ENCODE peak calls at places on chromosomes 7 and 10, in six cellular contexts. One of them, this sample, is unnamed.

GRCh38 chr10:12839941-12840611 is 161.4 kb downstream of the CCDC3 start:
- DNase-seq in stimulated activated CD8-positive, alpha-beta memory T cell treated with anti-CD3 and anti-CD28 coated beads, Interleukin-4, amount 100 ng/mL, for 4 hours: no peak
- DNase-seq in uterus: no peak
- DNase-seq in GM19239: no peak
- DNase-seq in hippocampal formation: no peak
- DNase-seq in fibroblast of the conjunctiva: no peak
- DNase-seq in this sample: no peak

GRCh38 chr7:126605056-126605455 is 647.7 kb downstream of the GRM8 start:
- DNase-seq in stimulated activated CD8-positive, alpha-beta memory T cell treated with anti-CD3 and anti-CD28 coated beads, Interleukin-4, amount 100 ng/mL, for 4 hours: no peak
- DNase-seq in uterus: no peak
- DNase-seq in GM19239: no peak
- DNase-seq in hippocampal formation: no peak
- DNase-seq in fibroblast of the conjunctiva: no peak
- DNase-seq in this sample: no peak

GRCh38 chr10:119309423-119309770 is 102.0 kb downstream of the GRK5 start:
- DNase-seq in stimulated activated CD8-positive, alpha-beta memory T cell treated with anti-CD3 and anti-CD28 coated beads, Interleukin-4, amount 100 ng/mL, for 4 hours: no peak
- DNase-seq in uterus: no peak
- DNase-seq in GM19239: no peak
- DNase-seq in hippocampal formation: no peak
- DNase-seq in fibroblast of the conjunctiva: no peak
- DNase-seq in this sample: no peak

GRCh38 chr7:28149291-28150101 is 31.1 kb downstream of the JAZF1 start:
- DNase-seq in stimulated activated CD8-positive, alpha-beta memory T cell treated with anti-CD3 and anti-CD28 coated beads, Interleukin-4, amount 100 ng/mL, for 4 hours: no peak
- DNase-seq in uterus: no peak
- DNase-seq in GM19239: no peak
- DNase-seq in hippocampal formation: no peak
- DNase-seq in fibroblast of the conjunctiva: no peak
- DNase-seq in this sample: no peak

GRCh38 chr7:144834516-144835165 is 1.2 kb downstream of the TPK1 start:
- DNase-seq in stimulated activated CD8-positive, alpha-beta memory T cell treated with anti-CD3 and anti-CD28 coated beads, Interleukin-4, amount 100 ng/mL, for 4 hours: no peak
- DNase-seq in uterus: no peak
- DNase-seq in GM19239: no peak
- DNase-seq in hippocampal formation: peak
- DNase-seq in fibroblast of the conjunctiva: no peak
- DNase-seq in this sample: no peak

GRCh38 chr10:6473430-6473829 is 106.6 kb downstream of the PRKCQ start:
- DNase-seq in stimulated activated CD8-positive, alpha-beta memory T cell treated with anti-CD3 and anti-CD28 coated beads, Interleukin-4, amount 100 ng/mL, for 4 hours: no peak
- DNase-seq in uterus: no peak
- DNase-seq in GM19239: peak
- DNase-seq in hippocampal formation: no peak
- DNase-seq in fibroblast of the conjunctiva: no peak
- DNase-seq in this sample: no peak

GRCh38 chr10:72204296-72204695 is 11.5 kb upstream of the ANAPC16 start:
- DNase-seq in stimulated activated CD8-positive, alpha-beta memory T cell treated with anti-CD3 and anti-CD28 coated beads, Interleukin-4, amount 100 ng/mL, for 4 hours: no peak
- DNase-seq in uterus: no peak
- DNase-seq in GM19239: no peak
- DNase-seq in hippocampal formation: no peak
- DNase-seq in fibroblast of the conjunctiva: no peak
- DNase-seq in this sample: no peak

GRCh38 chr10:58573970-58574538 is 61.4 kb downstream of the BICC1 start:
- DNase-seq in stimulated activated CD8-positive, alpha-beta memory T cell treated with anti-CD3 and anti-CD28 coated beads, Interleukin-4, amount 100 ng/mL, for 4 hours: no peak
- DNase-seq in uterus: no peak
- DNase-seq in GM19239: no peak
- DNase-seq in hippocampal formation: no peak
- DNase-seq in fibroblast of the conjunctiva: no peak
- DNase-seq in this sample: no peak

GRCh38 chr10:95475003-95475383 is 86.2 kb downstream of the SORBS1 start:
- DNase-seq in stimulated activated CD8-positive, alpha-beta memory T cell treated with anti-CD3 and anti-CD28 coated beads, Interleukin-4, amount 100 ng/mL, for 4 hours: no peak
- DNase-seq in uterus: no peak
- DNase-seq in GM19239: no peak
- DNase-seq in hippocampal formation: no peak
- DNase-seq in fibroblast of the conjunctiva: no peak
- DNase-seq in this sample: no peak

GRCh38 chr10:33252794-33253203 is 81.7 kb downstream of the NRP1 start:
- DNase-seq in stimulated activated CD8-positive, alpha-beta memory T cell treated with anti-CD3 and anti-CD28 coated beads, Interleukin-4, amount 100 ng/mL, for 4 hours: no peak
- DNase-seq in uterus: no peak
- DNase-seq in GM19239: no peak
- DNase-seq in hippocampal formation: no peak
- DNase-seq in fibroblast of the conjunctiva: no peak
- DNase-seq in this sample: peak

GRCh38 chr10:132444877-132445351 is 47.9 kb downstream of the PWWP2B start:
- DNase-seq in stimulated activated CD8-positive, alpha-beta memory T cell treated with anti-CD3 and anti-CD28 coated beads, Interleukin-4, amount 100 ng/mL, for 4 hours: no peak
- DNase-seq in uterus: no peak
- DNase-seq in GM19239: no peak
- DNase-seq in hippocampal formation: no peak
- DNase-seq in fibroblast of the conjunctiva: no peak
- DNase-seq in this sample: no peak

GRCh38 chr7:45874408-45875131 is 1.7 kb upstream of the CCDC201 start:
- DNase-seq in stimulated activated CD8-positive, alpha-beta memory T cell treated with anti-CD3 and anti-CD28 coated beads, Interleukin-4, amount 100 ng/mL, for 4 hours: no peak
- DNase-seq in uterus: no peak
- DNase-seq in GM19239: no peak
- DNase-seq in hippocampal formation: no peak
- DNase-seq in fibroblast of the conjunctiva: no peak
- DNase-seq in this sample: peak

GRCh38 chr7:23759556-23760391 is 49.8 kb downstream of the STK31 start:
- DNase-seq in stimulated activated CD8-positive, alpha-beta memory T cell treated with anti-CD3 and anti-CD28 coated beads, Interleukin-4, amount 100 ng/mL, for 4 hours: no peak
- DNase-seq in uterus: no peak
- DNase-seq in GM19239: no peak
- DNase-seq in hippocampal formation: no peak
- DNase-seq in fibroblast of the conjunctiva: no peak
- DNase-seq in this sample: peak

GRCh38 chr7:44291066-44291732 is 34.2 kb downstream of the CAMK2B start:
- DNase-seq in stimulated activated CD8-positive, alpha-beta memory T cell treated with anti-CD3 and anti-CD28 coated beads, Interleukin-4, amount 100 ng/mL, for 4 hours: no peak
- DNase-seq in uterus: peak
- DNase-seq in GM19239: no peak
- DNase-seq in hippocampal formation: no peak
- DNase-seq in fibroblast of the conjunctiva: no peak
- DNase-seq in this sample: no peak

GRCh38 chr7:139544645-139545044 is 21.2 kb downstream of the CLEC2L start:
- DNase-seq in stimulated activated CD8-positive, alpha-beta memory T cell treated with anti-CD3 and anti-CD28 coated beads, Interleukin-4, amount 100 ng/mL, for 4 hours: no peak
- DNase-seq in uterus: no peak
- DNase-seq in GM19239: no peak
- DNase-seq in hippocampal formation: no peak
- DNase-seq in fibroblast of the conjunctiva: no peak
- DNase-seq in this sample: no peak

GRCh38 chr7:78149787-78150186 is 351.2 kb downstream of the PHTF2 start:
- DNase-seq in stimulated activated CD8-positive, alpha-beta memory T cell treated with anti-CD3 and anti-CD28 coated beads, Interleukin-4, amount 100 ng/mL, for 4 hours: no peak
- DNase-seq in uterus: no peak
- DNase-seq in GM19239: no peak
- DNase-seq in hippocampal formation: no peak
- DNase-seq in fibroblast of the conjunctiva: peak
- DNase-seq in this sample: no peak

GRCh38 chr7:144818516-144818915 is 17.3 kb downstream of the TPK1 start:
- DNase-seq in stimulated activated CD8-positive, alpha-beta memory T cell treated with anti-CD3 and anti-CD28 coated beads, Interleukin-4, amount 100 ng/mL, for 4 hours: no peak
- DNase-seq in uterus: no peak
- DNase-seq in GM19239: no peak
- DNase-seq in hippocampal formation: no peak
- DNase-seq in fibroblast of the conjunctiva: no peak
- DNase-seq in this sample: peak

GRCh38 chr10:7193369-7193768 is 217.5 kb downstream of the SFMBT2 start:
- DNase-seq in stimulated activated CD8-positive, alpha-beta memory T cell treated with anti-CD3 and anti-CD28 coated beads, Interleukin-4, amount 100 ng/mL, for 4 hours: peak
- DNase-seq in uterus: no peak
- DNase-seq in GM19239: no peak
- DNase-seq in hippocampal formation: no peak
- DNase-seq in fibroblast of the conjunctiva: no peak
- DNase-seq in this sample: no peak

GRCh38 chr10:99548041-99548530 is 15.3 kb downstream of the NKX2-3 start:
- DNase-seq in stimulated activated CD8-positive, alpha-beta memory T cell treated with anti-CD3 and anti-CD28 coated beads, Interleukin-4, amount 100 ng/mL, for 4 hours: no peak
- DNase-seq in uterus: no peak
- DNase-seq in GM19239: no peak
- DNase-seq in hippocampal formation: no peak
- DNase-seq in fibroblast of the conjunctiva: no peak
- DNase-seq in this sample: no peak

GRCh38 chr7:149071641-149072437 is 18.7 kb downstream of the ZNF786 start:
- DNase-seq in stimulated activated CD8-positive, alpha-beta memory T cell treated with anti-CD3 and anti-CD28 coated beads, Interleukin-4, amount 100 ng/mL, for 4 hours: no peak
- DNase-seq in uterus: no peak
- DNase-seq in GM19239: no peak
- DNase-seq in hippocampal formation: no peak
- DNase-seq in fibroblast of the conjunctiva: peak
- DNase-seq in this sample: no peak

GRCh38 chr7:156095908-156096539 is 283.8 kb upstream of the SHH start:
- DNase-seq in stimulated activated CD8-positive, alpha-beta memory T cell treated with anti-CD3 and anti-CD28 coated beads, Interleukin-4, amount 100 ng/mL, for 4 hours: no peak
- DNase-seq in uterus: no peak
- DNase-seq in GM19239: no peak
- DNase-seq in hippocampal formation: no peak
- DNase-seq in fibroblast of the conjunctiva: no peak
- DNase-seq in this sample: no peak

GRCh38 chr7:113891828-113892227 is 27.0 kb downstream of the PPP1R3A start:
- DNase-seq in stimulated activated CD8-positive, alpha-beta memory T cell treated with anti-CD3 and anti-CD28 coated beads, Interleukin-4, amount 100 ng/mL, for 4 hours: no peak
- DNase-seq in uterus: no peak
- DNase-seq in GM19239: no peak
- DNase-seq in hippocampal formation: no peak
- DNase-seq in fibroblast of the conjunctiva: peak
- DNase-seq in this sample: no peak

GRCh38 chr10:8897769-8898168 is 843.3 kb downstream of the GATA3 start:
- DNase-seq in stimulated activated CD8-positive, alpha-beta memory T cell treated with anti-CD3 and anti-CD28 coated beads, Interleukin-4, amount 100 ng/mL, for 4 hours: no peak
- DNase-seq in uterus: no peak
- DNase-seq in GM19239: no peak
- DNase-seq in hippocampal formation: no peak
- DNase-seq in fibroblast of the conjunctiva: no peak
- DNase-seq in this sample: no peak

GRCh38 chr7:924541-925231 is 29.8 kb downstream of the ADAP1 start:
- DNase-seq in stimulated activated CD8-positive, alpha-beta memory T cell treated with anti-CD3 and anti-CD28 coated beads, Interleukin-4, amount 100 ng/mL, for 4 hours: peak
- DNase-seq in uterus: peak
- DNase-seq in GM19239: peak
- DNase-seq in hippocampal formation: no peak
- DNase-seq in fibroblast of the conjunctiva: no peak
- DNase-seq in this sample: peak

GRCh38 chr7:113321201-113321600 is 202.8 kb upstream of the SMIM30 start:
- DNase-seq in stimulated activated CD8-positive, alpha-beta memory T cell treated with anti-CD3 and anti-CD28 coated beads, Interleukin-4, amount 100 ng/mL, for 4 hours: no peak
- DNase-seq in uterus: no peak
- DNase-seq in GM19239: no peak
- DNase-seq in hippocampal formation: no peak
- DNase-seq in fibroblast of the conjunctiva: no peak
- DNase-seq in this sample: no peak

GRCh38 chr10:75430000-75430763 is 1.2 kb upstream of the LRMDA start:
- DNase-seq in stimulated activated CD8-positive, alpha-beta memory T cell treated with anti-CD3 and anti-CD28 coated beads, Interleukin-4, amount 100 ng/mL, for 4 hours: no peak
- DNase-seq in uterus: no peak
- DNase-seq in GM19239: no peak
- DNase-seq in hippocampal formation: peak
- DNase-seq in fibroblast of the conjunctiva: no peak
- DNase-seq in this sample: peak

GRCh38 chr10:122854648-122855047 is 9.0 kb upstream of the CUZD1 start:
- DNase-seq in stimulated activated CD8-positive, alpha-beta memory T cell treated with anti-CD3 and anti-CD28 coated beads, Interleukin-4, amount 100 ng/mL, for 4 hours: no peak
- DNase-seq in uterus: no peak
- DNase-seq in GM19239: no peak
- DNase-seq in hippocampal formation: peak
- DNase-seq in fibroblast of the conjunctiva: no peak
- DNase-seq in this sample: no peak

GRCh38 chr10:78416031-78416800 is 382.6 kb downstream of the RPS24 start:
- DNase-seq in stimulated activated CD8-positive, alpha-beta memory T cell treated with anti-CD3 and anti-CD28 coated beads, Interleukin-4, amount 100 ng/mL, for 4 hours: no peak
- DNase-seq in uterus: no peak
- DNase-seq in GM19239: no peak
- DNase-seq in hippocampal formation: no peak
- DNase-seq in fibroblast of the conjunctiva: no peak
- DNase-seq in this sample: no peak

GRCh38 chr7:55065511-55066229 is 46.9 kb downstream of the EGFR start:
- DNase-seq in stimulated activated CD8-positive, alpha-beta memory T cell treated with anti-CD3 and anti-CD28 coated beads, Interleukin-4, amount 100 ng/mL, for 4 hours: no peak
- DNase-seq in uterus: no peak
- DNase-seq in GM19239: no peak
- DNase-seq in hippocampal formation: no peak
- DNase-seq in fibroblast of the conjunctiva: peak
- DNase-seq in this sample: peak

GRCh38 chr7:151780626-151781025 is 96.3 kb downstream of the PRKAG2 start:
- DNase-seq in stimulated activated CD8-positive, alpha-beta memory T cell treated with anti-CD3 and anti-CD28 coated beads, Interleukin-4, amount 100 ng/mL, for 4 hours: no peak
- DNase-seq in uterus: no peak
- DNase-seq in GM19239: no peak
- DNase-seq in hippocampal formation: no peak
- DNase-seq in fibroblast of the conjunctiva: no peak
- DNase-seq in this sample: no peak

GRCh38 chr7:138449580-138449979 is 10.5 kb upstream of the TRIM24 start:
- DNase-seq in stimulated activated CD8-positive, alpha-beta memory T cell treated with anti-CD3 and anti-CD28 coated beads, Interleukin-4, amount 100 ng/mL, for 4 hours: peak
- DNase-seq in uterus: no peak
- DNase-seq in GM19239: no peak
- DNase-seq in hippocampal formation: no peak
- DNase-seq in fibroblast of the conjunctiva: no peak
- DNase-seq in this sample: no peak

This sample was measured in PC-9.